ENCODE peak calls at places on chromosomes 3 and 15, in ten cellular contexts. V is kidney glomerular epithelial cell; S is KG1; F is T-helper 1 cell; G is endodermal cell; E is NCI-H1092 treated with DMSO at 0.1 percent for 48 hours; U is stimulated activated CD4-positive, alpha-beta T cell treated with anti-CD3 and anti-CD28 coated beads, Interleukin-4, amount 100 ng/mL, for 1 hour; A is mesenteric fat pad; R is CD4-positive, alpha-beta T cell; Z is EH. P is an unnamed sample.

GRCh38 chr15:29037997-29038700 is 152.4 kb downstream of the APBA2 start:
- DNase-seq in V (no peak), S (no peak), F (no peak), G (no peak), E (no peak), U (no peak), A (peak), R (no peak), Z (no peak), P (no peak)

GRCh38 chr15:44710236-44711088 is 661 bp downstream of the PATL2 start:
- DNase-seq in V (no peak), S (peak), F (no peak), G (no peak), E (no peak), U (no peak), A (no peak), R (peak), Z (peak), P (no peak)

GRCh38 chr3:113606539-113607218 is 74.3 kb downstream of the SIDT1 start:
- DNase-seq in V (no peak), S (peak), F (no peak), G (no peak), E (no peak), U (no peak), A (no peak), R (peak), Z (no peak), P (no peak)

GRCh38 chr3:179977356-179977755 is 59.4 kb downstream of the PEX5L start:
- DNase-seq in V (no peak), S (no peak), F (no peak), G (no peak), E (no peak), U (no peak), A (no peak), R (no peak), Z (no peak), P (no peak)

GRCh38 chr3:126180477-126181397 is at the start of gene ALDH1L1:
- DNase-seq in V (no peak), S (no peak), F (no peak), G (peak), E (no peak), U (no peak), A (peak), R (no peak), Z (peak), P (peak)

GRCh38 chr15:26355671-26356070 is 417.2 kb downstream of the GABRB3 start:
- DNase-seq in V (no peak), S (no peak), F (no peak), G (no peak), E (peak), U (no peak), A (no peak), R (no peak), Z (no peak), P (no peak)

GRCh38 chr3:54032598-54032997 is 89.8 kb upstream of the CACNA2D3 start:
- DNase-seq in V (no peak), S (no peak), F (no peak), G (no peak), E (no peak), U (no peak), A (no peak), R (no peak), Z (no peak), P (no peak)

GRCh38 chr3:25775936-25776335 is 7.3 kb downstream of the NGLY1 start:
- DNase-seq in V (no peak), S (no peak), F (no peak), G (no peak), E (no peak), U (no peak), A (no peak), R (no peak), Z (no peak), P (no peak)

GRCh38 chr3:122355612-122356011 is 27.4 kb downstream of the MIX23 start:
- DNase-seq in V (no peak), S (no peak), F (no peak), G (no peak), E (no peak), U (no peak), A (no peak), R (no peak), Z (no peak), P (no peak)

GRCh38 chr3:52182203-52182602 is 15.8 kb upstream of the ALAS1 start:
- DNase-seq in V (no peak), S (no peak), F (no peak), G (no peak), E (no peak), U (no peak), A (no peak), R (no peak), Z (no peak), P (no peak)

GRCh38 chr15:48563944-48564343 is 81.6 kb downstream of the FBN1 start:
- DNase-seq in V (no peak), S (no peak), F (no peak), G (no peak), E (no peak), U (no peak), A (no peak), R (no peak), Z (no peak), P (no peak)

GRCh38 chr15:77659350-77660321 is 26.9 kb upstream of the LINGO1 start:
- DNase-seq in V (peak), S (no peak), F (no peak), G (peak), E (peak), U (peak), A (no peak), R (no peak), Z (peak), P (peak)

GRCh38 chr3:150744041-150745026 is 18.6 kb downstream of the SIAH2 start:
- DNase-seq in V (no peak), S (no peak), F (no peak), G (no peak), E (no peak), U (no peak), A (no peak), R (no peak), Z (no peak), P (no peak)

GRCh38 chr3:138781012-138781470 is 53.7 kb downstream of the PIK3CB start:
- DNase-seq in V (no peak), S (peak), F (peak), G (no peak), E (no peak), U (peak), A (no peak), R (peak), Z (no peak), P (no peak)

GRCh38 chr3:65356331-65357286 is 668.8 kb upstream of the ADAMTS9 start:
- DNase-seq in V (no peak), S (no peak), F (no peak), G (peak), E (no peak), U (no peak), A (no peak), R (no peak), Z (peak), P (peak)

GRCh38 chr3:39000008-39000450 is 51.7 kb downstream of the SCN11A start:
- DNase-seq in V (peak), S (peak), F (no peak), G (no peak), E (peak), U (no peak), A (no peak), R (no peak), Z (peak), P (no peak)

GRCh38 chr3:195877136-195877715 is 31.1 kb downstream of the TNK2 start:
- DNase-seq in V (no peak), S (no peak), F (no peak), G (no peak), E (no peak), U (no peak), A (no peak), R (no peak), Z (no peak), P (no peak)

GRCh38 chr3:16881896-16882645 is 2.7 kb upstream of the PLCL2 start:
- DNase-seq in V (no peak), S (no peak), F (no peak), G (no peak), E (no peak), U (no peak), A (no peak), R (no peak), Z (no peak), P (peak)

GRCh38 chr3:48301814-48302194 is 31.7 kb downstream of the SPINK8 start:
- DNase-seq in V (peak), S (no peak), F (no peak), G (no peak), E (peak), U (no peak), A (no peak), R (no peak), Z (peak), P (peak)

GRCh38 chr3:196246612-196247308 is 30.4 kb downstream of the SLC51A start:
- DNase-seq in V (no peak), S (no peak), F (no peak), G (no peak), E (no peak), U (no peak), A (no peak), R (no peak), Z (peak), P (no peak)

GRCh38 chr3:96101013-96101412 is 713.4 kb upstream of the EPHA6 start:
- DNase-seq in V (no peak), S (no peak), F (no peak), G (no peak), E (no peak), U (no peak), A (no peak), R (no peak), Z (no peak), P (no peak)

GRCh38 chr15:101376615-101377395 is 81.8 kb upstream of the SNRPA1 start:
- DNase-seq in V (no peak), S (no peak), F (no peak), G (no peak), E (no peak), U (no peak), A (no peak), R (no peak), Z (no peak), P (no peak)

GRCh38 chr3:176953106-176954080 is 243.9 kb downstream of the TBL1XR1 start:
- DNase-seq in V (peak), S (no peak), F (no peak), G (no peak), E (peak), U (no peak), A (no peak), R (no peak), Z (peak), P (peak)

GRCh38 chr3:118882353-118882947 is 152.2 kb downstream of the IGSF11 start:
- DNase-seq in V (peak), S (peak), F (no peak), G (peak), E (peak), U (peak), A (no peak), R (peak), Z (peak), P (peak)

GRCh38 chr15:99485153-99485947 is 80.4 kb upstream of the MEF2A start:
- DNase-seq in V (no peak), S (peak), F (no peak), G (peak), E (no peak), U (no peak), A (no peak), R (no peak), Z (no peak), P (no peak)

GRCh38 chr3:100603449-100603848 is 6.0 kb upstream of the ADGRG7 start:
- DNase-seq in V (no peak), S (no peak), F (no peak), G (peak), E (no peak), U (no peak), A (no peak), R (no peak), Z (peak), P (no peak)

GRCh38 chr3:9125278-9125951 is 124.0 kb downstream of the SRGAP3 start:
- DNase-seq in V (no peak), S (no peak), F (no peak), G (no peak), E (no peak), U (no peak), A (no peak), R (no peak), Z (no peak), P (no peak)

GRCh38 chr15:65805019-65805738 is 13.1 kb upstream of the DENND4A start:
- DNase-seq in V (no peak), S (no peak), F (no peak), G (no peak), E (no peak), U (no peak), A (no peak), R (no peak), Z (peak), P (no peak)

GRCh38 chr15:64961013-64961412 is 28.7 kb downstream of the SPG21 start:
- DNase-seq in V (no peak), S (no peak), F (no peak), G (no peak), E (no peak), U (no peak), A (no peak), R (no peak), Z (no peak), P (no peak)

GRCh38 chr3:151660890-151661289 is 72.8 kb upstream of the AADACL2 start:
- DNase-seq in V (no peak), S (no peak), F (no peak), G (no peak), E (no peak), U (no peak), A (no peak), R (no peak), Z (no peak), P (no peak)

GRCh38 chr3:67569324-67569723 is 85.1 kb downstream of the SUCLG2 start:
- DNase-seq in V (no peak), S (no peak), F (no peak), G (no peak), E (no peak), U (no peak), A (no peak), R (no peak), Z (no peak), P (no peak)

GRCh38 chr3:116186128-116186527 is 259.2 kb downstream of the LSAMP start:
- DNase-seq in V (no peak), S (no peak), F (no peak), G (no peak), E (no peak), U (no peak), A (no peak), R (no peak), Z (no peak), P (no peak)

GRCh38 chr15:37764733-37765191 is 169.7 kb upstream of the TMCO5A start:
- DNase-seq in V (peak), S (peak), F (no peak), G (peak), E (peak), U (peak), A (no peak), R (no peak), Z (peak), P (no peak)

GRCh38 chr3:167662919-167663400 is 9.2 kb upstream of the WDR49 start:
- DNase-seq in V (no peak), S (no peak), F (no peak), G (no peak), E (no peak), U (no peak), A (no peak), R (no peak), Z (no peak), P (no peak)

GRCh38 chr15:49421991-49422390 is 1.1 kb upstream of the FGF7 start:
- DNase-seq in V (peak), S (no peak), F (no peak), G (peak), E (peak), U (peak), A (no peak), R (peak), Z (peak), P (no peak)

GRCh38 chr3:16364323-16364722 is 99.3 kb downstream of the OXNAD1 start:
- DNase-seq in V (no peak), S (no peak), F (no peak), G (no peak), E (no peak), U (no peak), A (no peak), R (no peak), Z (no peak), P (no peak)

GRCh38 chr3:46168583-46168982 is 39.5 kb downstream of the CCR1 start:
- DNase-seq in V (no peak), S (no peak), F (no peak), G (no peak), E (no peak), U (no peak), A (no peak), R (no peak), Z (peak), P (no peak)

GRCh38 chr3:136728918-136729317 is 23.3 kb downstream of the STAG1 start:
- DNase-seq in V (peak), S (no peak), F (no peak), G (peak), E (no peak), U (no peak), A (no peak), R (no peak), Z (peak), P (no peak)

P was measured in heart left ventricle.